ENCODE peak calls at places on chromosome 5, in eight cellular contexts. Y is fibroblast of the conjunctiva; S is HS-27A; I is stimulated activated CD4-positive, alpha-beta T cell treated with anti-CD3 and anti-CD28 coated beads, Interleukin-2, amount 100 ng/mL, for 48 hours; P is RWPE1; U is glutamatergic neuron; D is left lobe of liver; E is GM19239. C is an unnamed sample.

GRCh38 chr5:142779163-142779562 is 9.0 kb downstream of the ARHGAP26 start:
- DNase-seq in I (no peak), U (no peak), D (no peak), Y (no peak), P (peak; percentile 24), E (no peak), S (no peak), C (no peak)

GRCh38 chr5:173486355-173486754 is 130.1 kb downstream of the BOD1 start:
- DNase-seq in U (no peak), E (no peak), S (no peak), Y (no peak), P (no peak), D (no peak), I (no peak), C (no peak)

GRCh38 chr5:9686211-9686610 is 56.1 kb upstream of the TAS2R1 start:
- DNase-seq in U (no peak), P (no peak), D (no peak), I (no peak), E (no peak), S (peak; percentile 72), Y (no peak), C (no peak)

GRCh38 chr5:1733369-1733768 is 66.3 kb downstream of the MRPL36 start:
- DNase-seq in Y (no peak), D (peak; percentile 19), E (no peak), U (no peak), P (no peak), I (no peak), S (no peak), C (no peak)

GRCh38 chr5:123559434-123559775 is 47.4 kb downstream of the CSNK1G3 start:
- DNase-seq in Y (peak; percentile 10), P (no peak), I (no peak), U (no peak), S (no peak), E (no peak), D (no peak), C (no peak)

GRCh38 chr5:142143878-142144277 is 35.3 kb downstream of the NDFIP1 start:
- DNase-seq in D (no peak), E (peak; percentile 8), S (no peak), Y (peak; percentile 29), P (peak; percentile 67), U (no peak), I (no peak), C (no peak)

GRCh38 chr5:6180231-6180872 is 198.0 kb downstream of the MED10 start:
- DNase-seq in S (no peak), U (no peak), Y (no peak), P (no peak), I (no peak), D (no peak), E (no peak), C (no peak)

GRCh38 chr5:170313344-170313743 is 15.8 kb upstream of the LCP2 start:
- DNase-seq in E (no peak), D (no peak), I (no peak), Y (no peak), U (no peak), P (no peak), S (no peak), C (no peak)

GRCh38 chr5:60207031-60207430 is 313.5 kb upstream of the PDE4D start:
- DNase-seq in Y (no peak), E (peak; percentile 7), D (no peak), S (no peak), I (no peak), P (no peak), U (no peak), C (peak; percentile 9)

GRCh38 chr5:160221082-160221481 is 8.2 kb upstream of the FABP6 start:
- DNase-seq in Y (no peak), U (no peak), P (no peak), D (no peak), E (no peak), I (no peak), S (no peak), C (no peak)

GRCh38 chr5:3325206-3325605 is 270.4 kb upstream of the IRX1 start:
- DNase-seq in Y (no peak), S (no peak), U (peak; percentile 31), I (no peak), P (no peak), E (no peak), D (no peak), C (no peak)

GRCh38 chr5:175464414-175465233 is 13.7 kb upstream of the SFXN1 start:
- DNase-seq in E (no peak), P (peak; percentile 70), U (peak; percentile 78), I (peak; percentile 71), Y (no peak), D (peak; percentile 60), S (no peak), C (peak; percentile 53)

GRCh38 chr5:100900796-100901731 is 2.0 kb downstream of the ST8SIA4 start:
- DNase-seq in P (peak; percentile 47), D (peak; percentile 58), E (no peak), Y (no peak), S (no peak), I (peak; percentile 84), U (peak; percentile 55), C (peak; percentile 94)

GRCh38 chr5:176881816-176882565 is 17.2 kb downstream of the HK3 start:
- DNase-seq in U (no peak), S (no peak), D (no peak), I (no peak), P (no peak), E (no peak), Y (no peak), C (no peak)

GRCh38 chr5:90438100-90438499 is 28.5 kb upstream of the CETN3 start:
- DNase-seq in P (no peak), E (no peak), S (no peak), D (no peak), I (no peak), Y (no peak), U (no peak), C (no peak)

GRCh38 chr5:103562453-103563157 is at the start of gene NUDT12:
- DNase-seq in S (peak; percentile 50), U (peak; percentile 80), E (peak; percentile 32), P (peak; percentile 97), D (peak; percentile 70), Y (peak; percentile 52), I (peak; percentile 33), C (peak; percentile 74)

GRCh38 chr5:132110195-132110594 is 36.6 kb downstream of the CSF2 start:
- DNase-seq in Y (no peak), I (no peak), S (no peak), D (no peak), P (no peak), E (no peak), U (no peak), C (no peak)

GRCh38 chr5:74251106-74252032 is 389.2 kb downstream of the ENC1 start:
- DNase-seq in S (no peak), D (no peak), I (no peak), Y (peak; percentile 59), U (no peak), E (no peak), P (peak; percentile 96), C (no peak)

GRCh38 chr5:147267082-147267832 is 32.4 kb downstream of the STK32A start:
- DNase-seq in Y (no peak), I (no peak), S (no peak), E (no peak), U (no peak), P (no peak), D (no peak), C (no peak)

GRCh38 chr5:89930591-89931383 is 478.8 kb downstream of the CETN3 start:
- DNase-seq in U (no peak), S (peak; percentile 29), E (no peak), Y (peak; percentile 45), D (no peak), P (peak; percentile 59), I (no peak), C (no peak)

GRCh38 chr5:32027717-32028321 is 146.3 kb downstream of the GOLPH3 start:
- DNase-seq in E (no peak), D (no peak), P (peak; percentile 77), S (peak; percentile 90), Y (peak; percentile 99), I (no peak), U (no peak), C (no peak)

GRCh38 chr5:55691265-55692105 is 20.6 kb downstream of the SLC38A9 start:
- DNase-seq in D (no peak), P (peak; percentile 44), Y (peak; percentile 59), I (no peak), S (no peak), E (peak; percentile 22), U (no peak), C (no peak)

GRCh38 chr5:168978015-168978414 is 322.9 kb downstream of the SLIT3 start:
- DNase-seq in E (no peak), D (no peak), I (no peak), Y (peak; percentile 33), S (no peak), U (no peak), P (peak; percentile 90), C (no peak)

GRCh38 chr5:59390074-59390659 is 503.4 kb downstream of the PDE4D start:
- DNase-seq in P (no peak), U (no peak), D (no peak), I (peak; percentile 18), Y (peak; percentile 8), S (no peak), E (no peak), C (no peak)

GRCh38 chr5:93130623-93131022 is 450.4 kb downstream of the NR2F1-AS1 start:
- DNase-seq in S (no peak), D (no peak), I (no peak), E (no peak), Y (no peak), U (no peak), P (no peak), C (no peak)

GRCh38 chr5:32225445-32225844 is 51.3 kb upstream of the GOLPH3 start:
- DNase-seq in U (no peak), E (no peak), P (no peak), Y (peak; percentile 89), I (no peak), D (peak; percentile 66), S (no peak), C (no peak)

GRCh38 chr5:180624630-180625029 is 24.8 kb downstream of the FLT4 start:
- DNase-seq in I (no peak), P (no peak), Y (no peak), E (no peak), S (no peak), U (no peak), D (no peak), C (no peak)

GRCh38 chr5:10140195-10140973 is 109.3 kb downstream of the ATPSCKMT start:
- DNase-seq in I (no peak), D (no peak), P (no peak), E (no peak), S (peak; percentile 12), Y (no peak), U (no peak), C (no peak)

GRCh38 chr5:61245486-61245885 is 83.2 kb upstream of the SMIM15 start:
- DNase-seq in P (no peak), E (no peak), Y (peak; percentile 8), I (no peak), U (no peak), S (no peak), D (no peak), C (no peak)

GRCh38 chr5:368162-369084 is 46.9 kb downstream of the AHRR start:
- DNase-seq in D (no peak), I (no peak), E (peak; percentile 65), S (peak; percentile 83), P (no peak), Y (no peak), U (peak; percentile 6), C (peak; percentile 88)

GRCh38 chr5:140608730-140609520 is 24.1 kb downstream of the CD14 start:
- DNase-seq in U (no peak), E (no peak), I (no peak), Y (no peak), S (no peak), D (no peak), P (no peak), C (no peak)

GRCh38 chr5:103436661-103437060 is 125.9 kb downstream of the NUDT12 start:
- DNase-seq in I (no peak), P (no peak), Y (no peak), S (no peak), E (no peak), U (no peak), D (no peak), C (no peak)

GRCh38 chr5:172830876-172831662 is 3.0 kb upstream of the ERGIC1 start:
- DNase-seq in S (no peak), U (no peak), P (no peak), D (no peak), I (no peak), Y (no peak), E (no peak), C (no peak)

GRCh38 chr5:6435356-6435755 is 13.3 kb upstream of the UBE2QL1 start:
- DNase-seq in P (no peak), E (no peak), D (peak; percentile 49), U (peak; percentile 74), Y (no peak), I (no peak), S (no peak), C (no peak)

C was measured in stimulated activated naive B cell treated with anti-CD40 and anti-IgM and Interleukin-4, amounts not matched to agents 10 μg/mL and 1 μg/mL and 100 μg/mL, for 72 hours.